ENCODE peak calls at places on chromosome 18, in eight cellular contexts. N is PC-3, O is mammary epithelial cell, R is PC-9, F is H1, U is GM23248, E is neural progenitor cell, J is HepG2. H is an unnamed sample.
A peak's percentile ranks its signal among the peaks of the same experiment; 100 is the strongest.

GRCh38 chr18:13262839-13263691 is 44.5 kb downstream of the LDLRAD4 start:
- DNase-seq in N (no peak), U (no peak), E (no peak), R (no peak), F (no peak), O (no peak), J (no peak), H (no peak)

GRCh38 chr18:4125246-4125938 is 329.7 kb downstream of the DLGAP1 start:
- DNase-seq in J (no peak), N (no peak), O (no peak), E (peak; percentile 40), U (peak; percentile 66), F (no peak), R (no peak), H (peak; percentile 87)

GRCh38 chr18:69691008-69691760 is 256.5 kb downstream of the CD226 start:
- DNase-seq in R (no peak), J (no peak), U (no peak), O (no peak), F (no peak), E (no peak), N (no peak), H (no peak)

GRCh38 chr18:48979944-48980890 is 29.5 kb upstream of the SMAD7 start:
- DNase-seq in J (peak; percentile 78), E (no peak), F (no peak), N (no peak), R (no peak), U (peak; percentile 34), O (no peak), H (no peak)

GRCh38 chr18:32542221-32542798 is 71.6 kb upstream of the GAREM1 start:
- DNase-seq in E (peak; percentile 13), F (no peak), U (no peak), O (no peak), R (no peak), N (no peak), J (no peak), H (no peak)

GRCh38 chr18:63177259-63177658 is 142.3 kb downstream of the BCL2 start:
- DNase-seq in N (no peak), F (no peak), O (no peak), E (no peak), R (no peak), U (no peak), J (no peak), H (no peak)

GRCh38 chr18:55245200-55245599 is 285.9 kb upstream of the CCDC68 start:
- DNase-seq in R (no peak), N (no peak), U (peak; percentile 56), J (no peak), O (no peak), E (no peak), F (no peak), H (no peak)

GRCh38 chr18:35267161-35267651 is 22.8 kb downstream of the ZSCAN30 start:
- DNase-seq in N (no peak), J (no peak), U (peak; percentile 54), O (no peak), E (peak; percentile 4), F (no peak), R (no peak), H (peak; percentile 88)

GRCh38 chr18:49752095-49752457 is 61.3 kb downstream of the ACAA2 start:
- DNase-seq in E (no peak), R (no peak), U (no peak), F (no peak), J (no peak), N (no peak), O (no peak), H (no peak)

GRCh38 chr18:79532690-79533058 is 136.9 kb downstream of the NFATC1 start:
- DNase-seq in R (no peak), J (no peak), F (no peak), E (no peak), O (no peak), U (no peak), N (no peak), H (no peak)

GRCh38 chr18:53191634-53192033 is 851.6 kb downstream of the DCC start:
- DNase-seq in F (no peak), R (no peak), U (no peak), E (peak; percentile 25), N (no peak), J (no peak), O (no peak), H (peak; percentile 13)

GRCh38 chr18:63407734-63408133 is 14.5 kb downstream of the VPS4B start:
- DNase-seq in F (no peak), N (no peak), O (peak; percentile 29), U (no peak), E (no peak), J (no peak), R (no peak), H (no peak)

GRCh38 chr18:55268146-55268545 is 308.9 kb upstream of the CCDC68 start:
- DNase-seq in O (peak; percentile 46), E (no peak), F (no peak), J (no peak), N (no peak), R (no peak), U (no peak), H (no peak)

GRCh38 chr18:65753520-65753919 is 2.7 kb downstream of the CDH7 start:
- DNase-seq in F (no peak), O (no peak), N (peak; percentile 76), U (no peak), J (peak; percentile 31), E (peak; percentile 85), R (no peak), H (peak; percentile 87)

GRCh38 chr18:32470136-32470712 is 458 bp downstream of the GAREM1 start:
- DNase-seq in O (no peak), R (no peak), E (peak; percentile 69), F (no peak), U (peak; percentile 63), J (no peak), N (no peak), H (no peak)

GRCh38 chr18:69585696-69586095 is 185.0 kb downstream of the DOK6 start:
- DNase-seq in E (no peak), R (no peak), O (no peak), U (no peak), J (no peak), F (no peak), N (no peak), H (no peak)

GRCh38 chr18:70501358-70501757 is 212.5 kb downstream of the SOCS6 start:
- DNase-seq in N (no peak), E (no peak), F (no peak), J (no peak), U (no peak), R (no peak), O (no peak), H (no peak)

GRCh38 chr18:35862115-35862640 is 110.3 kb upstream of the RMP24 start:
- DNase-seq in O (peak; percentile 19), J (no peak), U (no peak), N (no peak), F (no peak), E (no peak), R (no peak), H (no peak)

GRCh38 chr18:23825978-23826405 is 136.7 kb downstream of the LAMA3 start:
- DNase-seq in O (peak; percentile 93), E (no peak), U (peak; percentile 95), F (no peak), N (peak; percentile 37), J (no peak), R (no peak), H (no peak)

GRCh38 chr18:24009651-24010333 is 4.8 kb upstream of the TTC39C start:
- DNase-seq in F (no peak), O (peak; percentile 57), J (no peak), U (no peak), R (no peak), N (no peak), E (no peak), H (no peak)

GRCh38 chr18:79687806-79688205 is 8.2 kb downstream of the CTDP1 start:
- DNase-seq in O (peak; percentile 72), N (peak; percentile 55), R (no peak), J (no peak), F (no peak), U (peak; percentile 42), E (no peak), H (no peak)

GRCh38 chr18:49178736-49179135 is 228.0 kb upstream of the SMAD7 start:
- DNase-seq in F (no peak), E (peak; percentile 28), O (no peak), N (peak; percentile 12), J (peak; percentile 36), R (no peak), U (peak; percentile 58), H (peak; percentile 35)

GRCh38 chr18:44036500-44036899 is 644.2 kb upstream of the SETBP1 start:
- DNase-seq in J (no peak), E (peak; percentile 13), U (peak; percentile 3), N (no peak), F (no peak), R (no peak), O (no peak), H (peak; percentile 13)

GRCh38 chr18:49321800-49322461 is 138.5 kb downstream of the DYM start:
- DNase-seq in J (no peak), E (no peak), O (peak; percentile 31), N (no peak), F (no peak), R (no peak), U (peak; percentile 78), H (no peak)

GRCh38 chr18:79507546-79508480 is 112.1 kb downstream of the NFATC1 start:
- DNase-seq in F (no peak), E (no peak), R (no peak), O (no peak), J (no peak), N (peak; percentile 26), U (peak; percentile 88), H (no peak)

GRCh38 chr18:72762505-72763122 is 105.2 kb downstream of the NETO1 start:
- DNase-seq in U (peak; percentile 65), E (peak; percentile 71), O (peak; percentile 61), R (peak; percentile 63), F (no peak), N (peak; percentile 84), J (peak; percentile 62), H (peak; percentile 82)

GRCh38 chr18:39938678-39939077 is 2016.4 kb upstream of the PIK3C3 start:
- DNase-seq in F (no peak), N (no peak), U (no peak), E (no peak), J (no peak), O (no peak), R (no peak), H (no peak)

GRCh38 chr18:9868857-9869712 is 16.7 kb upstream of the TXNDC2 start:
- DNase-seq in J (no peak), E (no peak), N (no peak), U (no peak), R (no peak), F (no peak), O (no peak), H (no peak)
- H3K4me3 ChIP-seq in J (no peak overlapping the region), E (no peak overlapping the region), N (no peak overlapping the region), U (no peak overlapping the region), R (no peak overlapping the region), F (no peak overlapping the region), O (no peak overlapping the region), H (no peak overlapping the region)

GRCh38 chr18:12256946-12257345 is 2.8 kb downstream of the CIDEA start:
- DNase-seq in F (no peak), U (peak; percentile 54), O (no peak), N (peak; percentile 61), J (no peak), R (no peak), E (no peak), H (peak; percentile 34)
- H3K4me1 ChIP-seq in F (peaks cover 6% of the 10 kb centered on the region), U (peaks cover 12% of the 10 kb centered on the region), O (peaks cover 46% of the 10 kb centered on the region), N (peaks cover 31% of the 10 kb centered on the region), J (no peaks in the 10 kb centered on the region), R (peaks cover 47% of the 10 kb centered on the region), E (peaks cover 16% of the 10 kb centered on the region), H (peaks cover 9% of the 10 kb centered on the region)

GRCh38 chr18:57434536-57435494 is at the start of gene ONECUT2:
- DNase-seq in N (peak; percentile 95), E (peak; percentile 99), U (peak; percentile 97), O (peak; percentile 91), F (peak; percentile 88), R (peak; percentile 86), J (peak; percentile 85), H (peak; percentile 97)
- TF ChIP-seq EZH2 in N (peak; percentile 38), E (peak; percentile 96), U (peak; percentile 62), O (peak; percentile 9), F (peak; percentile 77), R (no peak), J (no peak), H (peak; percentile 90)

GRCh38 chr18:12076424-12077140 is 17.1 kb upstream of the ANKRD62 start:
- DNase-seq in E (peak; percentile 86), R (no peak), J (no peak), O (peak; percentile 52), U (peak; percentile 65), F (no peak), N (peak; percentile 46), H (peak; percentile 58)
- H3K4me3 ChIP-seq in E (peak overlapping the region; percentile 41), R (peak overlapping the region; percentile 57), J (peak overlapping the region; percentile 47), O (no peak overlapping the region), U (peak overlapping the region; percentile 46), F (no peak overlapping the region), N (peak overlapping the region; percentile 63), H (peak overlapping the region; percentile 27)

H was measured in A673.